ENCODE peak calls at places on chromosomes 12 and 14, in six cellular contexts. P is A673, D is cardiac muscle cell, W is mesendoderm, C is ovary, T is fibroblast of lung. E is an unnamed sample. For H3K4me1, the result is how much of the 10 kb centered on the place peaks cover.

GRCh38 chr12:12115531-12115930 is 44.8 kb downstream of the BCL2L14 start:
- DNase-seq in W (no peak), T (no peak), D (no peak), P (no peak), C (no peak), E (no peak)

GRCh38 chr12:21941522-21942376 is 523 bp upstream of the ABCC9 start:
- DNase-seq in D (peak), T (peak), C (peak), W (peak), P (peak), E (peak)

GRCh38 chr12:102480401-102480800 is at the start of gene IGF1:
- DNase-seq in D (peak), P (peak), T (peak), C (no peak), W (peak), E (no peak)

GRCh38 chr14:55965851-55966250 is 152.4 kb upstream of the PELI2 start:
- DNase-seq in W (no peak), C (no peak), D (peak), P (no peak), T (no peak), E (no peak)

GRCh38 chr12:44976246-44976645 is 74.7 kb downstream of the DBX2 start:
- DNase-seq in T (no peak), W (no peak), C (no peak), D (peak), P (no peak), E (no peak)

GRCh38 chr12:4486049-4486699 is 40.6 kb upstream of the FGF6 start:
- DNase-seq in P (no peak), D (no peak), T (no peak), C (no peak), W (no peak), E (no peak)

GRCh38 chr14:35416108-35416750 is 11.7 kb upstream of the NFKBIA start:
- DNase-seq in W (no peak), P (no peak), C (no peak), D (no peak), T (no peak), E (no peak)

GRCh38 chr12:1830981-1831930 is 10.9 kb downstream of the LRTM2 start:
- DNase-seq in P (no peak), C (peak), W (peak), T (peak), D (peak), E (peak)

GRCh38 chr14:49621114-49621881 is 699 bp downstream of the MGAT2 start:
- DNase-seq in T (peak), C (peak), P (peak), W (peak), D (peak), E (peak)

GRCh38 chr14:36344211-36344610 is 23.8 kb upstream of the MBIP start:
- DNase-seq in C (no peak), W (peak), P (no peak), D (no peak), T (no peak), E (no peak)

GRCh38 chr12:46208370-46208769 is 60.5 kb downstream of the SLC38A1 start:
- DNase-seq in W (no peak), T (no peak), D (no peak), P (no peak), C (no peak), E (no peak)
- H3K4me1 ChIP-seq in W (under half), T (under half), D (half or more), P (under half), C (under half), E (under half)

DNA sequence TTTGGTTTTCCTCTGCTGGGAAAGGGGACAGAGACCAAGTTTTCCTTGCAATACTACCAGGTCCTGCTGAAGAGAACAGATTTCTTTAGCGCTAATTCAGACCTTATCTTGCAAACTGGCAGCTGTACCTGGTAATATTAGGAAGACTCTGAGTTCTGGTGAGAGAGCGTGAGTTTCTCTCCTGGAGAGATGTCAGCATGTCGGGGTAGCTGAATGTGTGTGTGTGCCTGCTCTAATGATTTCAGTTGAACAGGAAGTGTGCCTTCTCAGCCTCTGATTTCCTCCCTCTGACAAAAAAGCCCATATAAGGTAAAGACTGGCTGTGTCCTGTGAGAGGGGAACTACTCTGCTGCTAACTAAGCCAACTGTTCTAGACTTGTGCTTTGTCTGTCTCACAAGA is 10.3 kb upstream of the ERP27 start:
- DNase-seq in W (peak), T (peak), C (no peak), D (peak), P (peak), E (peak)
- H3K4me3 ChIP-seq in W (no peak), T (no peak), C (no peak), D (no peak), P (no peak), E (no peak)

GRCh38 chr14:51711505-51711904 is 59.8 kb downstream of the FRMD6 start:
- DNase-seq in C (no peak), W (no peak), D (no peak), T (no peak), P (no peak), E (no peak)
- H3K4me1 ChIP-seq in C (under half), W (under half), D (under half), T (under half), P (under half), E (under half)

DNA sequence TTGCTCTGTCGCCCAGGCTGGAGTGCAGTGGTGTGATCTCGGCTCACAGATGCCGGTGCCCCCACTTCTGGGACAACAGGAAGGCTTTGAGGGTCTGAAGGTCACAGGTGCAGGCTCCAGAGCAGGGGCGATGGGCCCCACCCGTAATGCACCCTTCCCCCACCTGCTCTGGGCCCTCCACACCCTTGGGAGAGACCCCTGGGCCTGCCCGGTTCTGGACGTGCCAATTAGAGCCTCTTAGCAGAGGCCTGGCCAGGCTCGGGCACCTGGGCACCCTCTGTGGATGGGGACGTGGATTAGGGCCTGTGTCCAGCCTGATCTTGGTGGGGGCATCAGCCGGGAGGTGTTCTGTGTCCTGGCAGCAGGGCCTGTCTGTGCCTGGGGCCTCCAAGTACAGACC is 62.2 kb downstream of the KIF26A start:
- DNase-seq in C (no peak), P (no peak), D (no peak), W (no peak), T (no peak), E (no peak)
- H3K4me3 ChIP-seq in C (no peak), P (no peak), D (no peak), W (no peak), T (no peak), E (no peak)

DNA sequence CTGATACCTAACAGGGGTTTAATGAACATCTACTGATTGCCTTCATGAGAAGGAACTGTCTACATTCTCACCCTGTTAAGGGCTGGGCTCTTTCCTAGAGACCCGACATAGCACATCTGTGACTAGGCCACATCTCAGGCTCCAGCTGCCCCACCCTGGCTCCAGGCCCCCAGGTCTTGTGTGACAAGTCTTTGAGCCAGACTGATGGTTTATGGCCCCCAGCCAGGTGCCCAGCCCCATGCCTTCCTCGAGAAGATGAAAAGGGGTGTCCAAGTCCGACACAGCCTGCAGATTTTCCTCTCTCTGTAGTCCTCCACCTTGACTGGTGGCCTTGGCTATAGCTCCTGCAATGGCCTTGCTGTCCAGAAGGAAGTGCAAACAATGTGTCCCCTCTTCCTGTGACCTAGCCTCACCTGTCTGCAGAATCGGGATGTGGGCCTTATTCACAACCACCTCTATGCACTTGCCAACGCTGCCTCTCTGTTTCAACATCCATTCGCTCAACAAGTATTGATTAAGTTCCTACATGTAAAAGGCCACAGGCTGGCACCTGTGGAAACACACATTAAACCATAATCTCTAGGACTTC is 4.2 kb downstream of the ACTN1 start:
- DNase-seq in D (no peak), P (no peak), W (no peak), C (peak), T (no peak), E (no peak)
- H3K4me1 ChIP-seq in D (under half), P (under half), W (under half), C (under half), T (under half), E (half or more)

DNA sequence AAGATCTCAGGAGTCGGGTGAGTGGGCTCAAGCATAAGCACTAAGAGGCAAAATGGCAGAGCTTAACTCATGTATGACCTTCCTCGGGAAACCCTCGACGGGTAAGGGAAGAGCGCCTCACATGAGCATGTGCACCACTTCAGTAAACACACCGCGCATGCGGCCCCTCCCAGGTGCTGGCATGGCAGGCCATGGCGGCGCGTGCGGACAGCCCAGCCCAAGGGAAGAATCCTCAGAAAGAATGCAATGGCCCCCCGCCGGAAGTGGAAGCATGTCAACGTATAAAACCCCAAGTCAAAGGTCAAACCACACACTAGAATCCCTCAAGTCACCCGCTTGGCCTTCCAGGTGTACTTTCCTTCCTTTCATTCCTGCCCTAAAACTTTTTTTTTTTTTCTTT is 6.6 kb upstream of the TNFAIP2 start:
- DNase-seq in W (no peak), D (no peak), P (no peak), T (no peak), C (no peak), E (no peak)
- H3K4me3 ChIP-seq in W (no peak), D (no peak), P (no peak), T (no peak), C (no peak), E (no peak)

GRCh38 chr14:38124496-38124895 is 83.2 kb upstream of the SSTR1 start:
- DNase-seq in C (no peak), P (no peak), W (peak), T (no peak), D (no peak), E (no peak)
- H3K4me1 ChIP-seq in C (under half), P (under half), W (under half), T (under half), D (under half), E (under half)

GRCh38 chr12:54417712-54418440 is 1.2 kb downstream of the ITGA5 start:
- DNase-seq in D (no peak), P (no peak), W (no peak), C (peak), T (no peak), E (peak)
- H3K4me3 ChIP-seq in D (peak), P (peak), W (peak), C (peak), T (peak), E (peak)